ENCODE peak calls at places on chromosomes 13 and 19, in seven cellular contexts. S, A, N, Q, G, C and F are unnamed samples. For H3K4me1, the result is how much of the 10 kb centered on the place peaks cover.

GRCh38 chr19:13154911-13155471 is 4.8 kb downstream of the IER2 start:
- DNase-seq in G (peak), S (peak), Q (peak), A (peak), C (peak), N (peak), F (peak)

GRCh38 chr13:109652536-109652935 is 133.8 kb downstream of the IRS2 start:
- DNase-seq in N (peak), G (no peak), C (no peak), Q (no peak), A (no peak), S (no peak), F (no peak)

GRCh38 chr13:110561335-110562033 is at the start of gene RAB20:
- DNase-seq in Q (peak), A (peak), S (peak), N (peak), C (peak), G (peak), F (peak)

GRCh38 chr13:102401305-102401704 is 543 bp downstream of the FGF14 start:
- DNase-seq in N (no peak), G (no peak), C (no peak), A (no peak), Q (no peak), S (no peak), F (no peak)

GRCh38 chr19:6286676-6287075 is 6.9 kb upstream of the MLLT1 start:
- DNase-seq in C (no peak), A (no peak), Q (peak), G (no peak), N (no peak), S (no peak), F (no peak)

GRCh38 chr19:16330811-16331690 is 6.4 kb downstream of the KLF2 start:
- DNase-seq in Q (no peak), N (no peak), A (no peak), C (no peak), S (no peak), G (no peak), F (no peak)

GRCh38 chr19:3944018-3944721 is 11.3 kb downstream of the NMRK2 start:
- DNase-seq in N (no peak), C (no peak), Q (no peak), G (no peak), S (no peak), A (no peak), F (no peak)

GRCh38 chr19:5988520-5989387 is 10.8 kb upstream of the RANBP3 start:
- DNase-seq in N (peak), Q (no peak), C (no peak), G (no peak), S (no peak), A (no peak), F (no peak)

GRCh38 chr13:30870916-30871712 is 35.0 kb upstream of the MEDAG start:
- DNase-seq in S (no peak), G (no peak), A (no peak), N (no peak), Q (no peak), C (no peak), F (no peak)

GRCh38 chr13:30870049-30870884 is 35.8 kb upstream of the MEDAG start:
- DNase-seq in Q (no peak), S (no peak), N (peak), A (peak), C (peak), G (peak), F (no peak)

GRCh38 chr13:30866692-30867669 is 39.1 kb upstream of the MEDAG start:
- DNase-seq in Q (no peak), S (no peak), C (no peak), A (no peak), G (no peak), N (no peak), F (no peak)

GRCh38 chr13:30869491-30869890 is 36.6 kb upstream of the MEDAG start:
- DNase-seq in A (peak), N (no peak), C (no peak), Q (no peak), G (no peak), S (no peak), F (no peak)

GRCh38 chr13:30868806-30869470 is 37.1 kb upstream of the MEDAG start:
- DNase-seq in A (peak), N (no peak), G (no peak), S (no peak), C (no peak), Q (no peak), F (no peak)
- H3K4me1 ChIP-seq in A (half or more), N (under half), G (under half), S (under half), C (under half), Q (under half), F (under half)

DNA sequence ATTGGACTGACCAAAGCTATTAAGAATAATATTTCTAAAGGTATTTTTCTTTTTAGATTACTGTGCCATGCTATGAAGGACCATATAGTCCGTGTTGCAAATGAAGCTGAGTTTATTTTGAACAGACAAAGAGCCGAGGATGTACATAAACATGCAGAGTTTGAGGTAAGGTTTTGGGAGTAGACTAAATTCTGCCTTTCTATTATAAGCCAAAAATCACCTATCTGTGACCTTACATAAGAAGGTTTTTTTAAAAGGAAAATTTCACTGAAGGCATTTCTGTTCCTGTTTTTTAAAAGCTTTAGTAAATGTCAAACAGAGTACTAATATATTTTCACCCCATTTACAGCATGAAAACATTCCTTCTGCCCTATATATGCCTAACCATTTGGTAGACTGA is 127.4 kb downstream of the MAB21L1 start:
- DNase-seq in C (no peak), A (no peak), G (no peak), Q (no peak), N (no peak), S (no peak), F (no peak)
- H3K27ac ChIP-seq in C (peak), A (no peak), G (no peak), Q (no peak), N (no peak), S (no peak), F (no peak)

GRCh38 chr13:35699805-35700204 is 223.3 kb upstream of the MAB21L1 start:
- DNase-seq in N (no peak), G (no peak), A (peak), C (no peak), Q (no peak), S (no peak), F (no peak)

GRCh38 chr13:35697281-35697680 is 220.8 kb upstream of the MAB21L1 start:
- DNase-seq in N (no peak), S (no peak), A (peak), G (no peak), Q (no peak), C (no peak), F (no peak)

GRCh38 chr13:35700661-35701060 is 224.2 kb upstream of the MAB21L1 start:
- DNase-seq in G (no peak), A (peak), S (no peak), C (no peak), Q (no peak), N (no peak), F (no peak)

GRCh38 chr13:35702316-35702715 is 225.8 kb upstream of the MAB21L1 start:
- DNase-seq in G (no peak), S (no peak), A (no peak), Q (no peak), N (no peak), C (no peak), F (no peak)

GRCh38 chr13:35699181-35699580 is 222.7 kb upstream of the MAB21L1 start:
- DNase-seq in A (peak), C (no peak), Q (no peak), N (no peak), G (no peak), S (no peak), F (no peak)
- H3K4me3 ChIP-seq in A (peak), C (no peak), Q (no peak), N (no peak), G (no peak), S (no peak), F (no peak)

GRCh38 chr13:21009036-21009435 is 52.4 kb downstream of the LATS2 start:
- DNase-seq in Q (no peak), N (no peak), A (no peak), C (no peak), G (no peak), S (no peak), F (no peak)
- H3K4me1 ChIP-seq in Q (under half), N (under half), A (under half), C (half or more), G (under half), S (under half), F (under half)

DNA sequence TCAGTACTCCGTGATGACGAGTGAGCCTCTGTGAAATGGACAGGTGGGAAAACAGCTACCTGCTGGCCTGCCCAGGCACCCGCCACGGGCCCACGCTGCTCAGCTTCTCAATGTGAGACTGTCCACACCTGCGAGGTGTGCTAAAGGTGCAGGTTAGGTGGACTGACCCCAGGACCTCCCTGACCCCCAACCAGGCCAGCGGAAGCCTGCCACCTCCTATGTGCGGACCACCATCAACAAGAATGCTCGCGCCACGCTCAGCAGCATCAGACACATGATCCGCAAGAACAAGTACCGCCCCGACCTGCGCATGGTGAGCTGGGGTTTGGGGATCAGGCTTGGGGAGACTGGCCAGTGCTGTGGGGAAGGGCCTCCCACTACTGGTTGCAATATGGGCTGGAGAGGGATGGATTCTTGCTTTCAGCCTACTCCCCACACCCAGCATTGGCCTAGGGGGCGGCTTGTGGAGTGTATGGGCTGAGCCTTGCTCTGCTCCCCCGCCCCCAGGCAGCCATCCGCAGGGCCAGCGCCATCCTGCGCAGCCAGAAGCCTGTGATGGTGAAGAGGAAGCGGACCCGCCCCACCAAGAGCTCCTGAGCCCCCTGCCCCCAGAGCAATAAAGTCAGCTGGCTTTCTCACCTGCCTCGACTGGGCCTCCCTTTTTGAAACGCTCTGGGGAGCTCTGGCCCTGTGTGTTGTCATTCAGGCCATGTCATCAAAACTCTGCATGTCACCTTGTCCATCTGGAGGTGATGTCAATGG is 2.2 kb downstream of the RPL28 start:
- DNase-seq in A (no peak), Q (no peak), G (no peak), C (no peak), N (no peak), S (no peak), F (no peak)
- H3K27ac ChIP-seq in A (no peak), Q (no peak), G (no peak), C (no peak), N (peak), S (peak), F (peak)